ENCODE peak calls at places on chromosomes 7 and 10, in four cellular contexts. One of them, this sample, is unnamed.

GRCh38 chr7:6443372-6443941 is 4.3 kb downstream of the DAGLB start:
- DNase-seq in dorsolateral prefrontal cortex: no peak
- DNase-seq in amygdala: no peak
- DNase-seq in T-helper 1 cell: no peak
- DNase-seq in this sample: no peak

GRCh38 chr10:77417806-77418205 is 219.8 kb downstream of the KCNMA1 start:
- DNase-seq in dorsolateral prefrontal cortex: no peak
- DNase-seq in amygdala: no peak
- DNase-seq in T-helper 1 cell: no peak
- DNase-seq in this sample: no peak

GRCh38 chr10:101063548-101064414 is 2.0 kb downstream of the KAZALD1 start:
- DNase-seq in dorsolateral prefrontal cortex: no peak
- DNase-seq in amygdala: no peak
- DNase-seq in T-helper 1 cell: no peak
- DNase-seq in this sample: no peak

GRCh38 chr10:72690071-72690755 is 1.7 kb upstream of the MCU start:
- DNase-seq in dorsolateral prefrontal cortex: no peak
- DNase-seq in amygdala: no peak
- DNase-seq in T-helper 1 cell: no peak
- DNase-seq in this sample: no peak

GRCh38 chr10:5297466-5297865 is 67.3 kb upstream of the UCN3 start:
- DNase-seq in dorsolateral prefrontal cortex: no peak
- DNase-seq in amygdala: no peak
- DNase-seq in T-helper 1 cell: peak
- DNase-seq in this sample: peak

GRCh38 chr7:131899271-131900030 is 343.0 kb upstream of the PODXL start:
- DNase-seq in dorsolateral prefrontal cortex: no peak
- DNase-seq in amygdala: no peak
- DNase-seq in T-helper 1 cell: no peak
- DNase-seq in this sample: no peak

GRCh38 chr10:103254538-103255325 is 9.0 kb downstream of the RPEL1 start:
- DNase-seq in dorsolateral prefrontal cortex: no peak
- DNase-seq in amygdala: no peak
- DNase-seq in T-helper 1 cell: peak
- DNase-seq in this sample: no peak

GRCh38 chr10:97731346-97732051 is 5.4 kb upstream of the ZFYVE27 start:
- DNase-seq in dorsolateral prefrontal cortex: peak
- DNase-seq in amygdala: peak
- DNase-seq in T-helper 1 cell: peak
- DNase-seq in this sample: no peak

GRCh38 chr7:591856-592628 is 72.4 kb upstream of the PDGFA start:
- DNase-seq in dorsolateral prefrontal cortex: no peak
- DNase-seq in amygdala: no peak
- DNase-seq in T-helper 1 cell: no peak
- DNase-seq in this sample: no peak

GRCh38 chr10:93379366-93380042 is 102.6 kb downstream of the MYOF start:
- DNase-seq in dorsolateral prefrontal cortex: no peak
- DNase-seq in amygdala: no peak
- DNase-seq in T-helper 1 cell: peak
- DNase-seq in this sample: peak

GRCh38 chr10:119726291-119727261 is 726 bp downstream of the INPP5F start:
- DNase-seq in dorsolateral prefrontal cortex: peak
- DNase-seq in amygdala: no peak
- DNase-seq in T-helper 1 cell: no peak
- DNase-seq in this sample: no peak

GRCh38 chr10:119208553-119208940 is 1.2 kb downstream of the GRK5 start:
- DNase-seq in dorsolateral prefrontal cortex: no peak
- DNase-seq in amygdala: no peak
- DNase-seq in T-helper 1 cell: peak
- DNase-seq in this sample: no peak

GRCh38 chr10:92692085-92692671 is 2.4 kb downstream of the HHEX start:
- DNase-seq in dorsolateral prefrontal cortex: no peak
- DNase-seq in amygdala: no peak
- DNase-seq in T-helper 1 cell: no peak
- DNase-seq in this sample: no peak

GRCh38 chr7:120486164-120486563 is 213.2 kb downstream of the KCND2 start:
- DNase-seq in dorsolateral prefrontal cortex: no peak
- DNase-seq in amygdala: no peak
- DNase-seq in T-helper 1 cell: no peak
- DNase-seq in this sample: no peak

GRCh38 chr10:88415533-88416130 is 167.5 kb downstream of the RNLS start:
- DNase-seq in dorsolateral prefrontal cortex: no peak
- DNase-seq in amygdala: no peak
- DNase-seq in T-helper 1 cell: no peak
- DNase-seq in this sample: no peak

GRCh38 chr10:60101821-60102220 is 195.5 kb upstream of the CCDC6 start:
- DNase-seq in dorsolateral prefrontal cortex: no peak
- DNase-seq in amygdala: no peak
- DNase-seq in T-helper 1 cell: no peak
- DNase-seq in this sample: no peak

GRCh38 chr10:121910673-121911420 is 17.0 kb downstream of the ATE1 start:
- DNase-seq in dorsolateral prefrontal cortex: no peak
- DNase-seq in amygdala: peak
- DNase-seq in T-helper 1 cell: peak
- DNase-seq in this sample: no peak

GRCh38 chr7:140638311-140638791 is 2.3 kb downstream of the DENND2A start:
- DNase-seq in dorsolateral prefrontal cortex: no peak
- DNase-seq in amygdala: no peak
- DNase-seq in T-helper 1 cell: no peak
- DNase-seq in this sample: no peak

GRCh38 chr7:1990001-1990670 is 242.6 kb downstream of the MAD1L1 start:
- DNase-seq in dorsolateral prefrontal cortex: no peak
- DNase-seq in amygdala: no peak
- DNase-seq in T-helper 1 cell: no peak
- DNase-seq in this sample: no peak

GRCh38 chr10:96306516-96306915 is 2.3 kb downstream of the DNTT start:
- DNase-seq in dorsolateral prefrontal cortex: peak
- DNase-seq in amygdala: peak
- DNase-seq in T-helper 1 cell: no peak
- DNase-seq in this sample: no peak

GRCh38 chr10:11178606-11179221 is 161.0 kb downstream of the CELF2 start:
- DNase-seq in dorsolateral prefrontal cortex: no peak
- DNase-seq in amygdala: no peak
- DNase-seq in T-helper 1 cell: peak
- DNase-seq in this sample: peak

GRCh38 chr7:2939193-2939885 is 95.2 kb upstream of the GNA12 start:
- DNase-seq in dorsolateral prefrontal cortex: peak
- DNase-seq in amygdala: no peak
- DNase-seq in T-helper 1 cell: no peak
- DNase-seq in this sample: no peak

GRCh38 chr7:74575083-74575803 is 82.3 kb upstream of the GTF2I start:
- DNase-seq in dorsolateral prefrontal cortex: no peak
- DNase-seq in amygdala: no peak
- DNase-seq in T-helper 1 cell: no peak
- DNase-seq in this sample: no peak

GRCh38 chr10:33143160-33143728 is 185.2 kb upstream of the ITGB1 start:
- DNase-seq in dorsolateral prefrontal cortex: no peak
- DNase-seq in amygdala: no peak
- DNase-seq in T-helper 1 cell: peak
- DNase-seq in this sample: no peak

GRCh38 chr10:52644678-52645434 is 127.7 kb downstream of the MBL2 start:
- DNase-seq in dorsolateral prefrontal cortex: no peak
- DNase-seq in amygdala: peak
- DNase-seq in T-helper 1 cell: no peak
- DNase-seq in this sample: no peak